ENCODE peak calls at places on chromosomes 13 and 19, in six cellular contexts. X is A549, B is K562, E is endothelial cell of umbilical vein, S is GM12878, O is HepG2. T is an unnamed sample.

GRCh38 chr19:5481957-5482356 is 26.7 kb downstream of the ZNRF4 start:
- DNase-seq in S (no peak), E (no peak), O (no peak), X (no peak), B (no peak), T (no peak)

GRCh38 chr13:22980936-22981335 is 199.8 kb upstream of the SGCG start:
- DNase-seq in B (no peak), E (no peak), O (no peak), S (no peak), X (no peak), T (no peak)

GRCh38 chr13:114143806-114144605 is 11.6 kb upstream of the RASA3 start:
- DNase-seq in E (no peak), O (peak), B (peak), X (peak), S (no peak), T (peak)

GRCh38 chr19:55075366-55075998 is at the start of gene EPS8L1:
- DNase-seq in X (no peak), S (no peak), B (no peak), E (no peak), O (no peak), T (peak)

GRCh38 chr19:10045371-10045770 is 32.1 kb downstream of the RDH8 start:
- DNase-seq in B (peak), X (no peak), E (no peak), S (no peak), O (no peak), T (peak)

GRCh38 chr13:88248393-88248792 is 577.2 kb downstream of the SLITRK5 start:
- DNase-seq in E (no peak), B (no peak), S (no peak), O (no peak), X (no peak), T (no peak)

GRCh38 chr19:18414504-18415176 is 4.6 kb upstream of the SSBP4 start:
- DNase-seq in S (no peak), O (no peak), E (no peak), B (peak), X (no peak), T (peak)

GRCh38 chr13:28539625-28540286 is 44.8 kb upstream of the FLT1 start:
- DNase-seq in O (no peak), B (no peak), S (no peak), E (no peak), X (no peak), T (no peak)

GRCh38 chr13:46386996-46387851 is at the start of gene RUBCNL:
- DNase-seq in S (no peak), X (no peak), O (no peak), B (no peak), E (no peak), T (peak)

GRCh38 chr19:18785179-18786124 is 5.7 kb downstream of the COMP start:
- DNase-seq in S (no peak), E (peak), O (peak), X (peak), B (peak), T (peak)

GRCh38 chr13:80040219-80040976 is 300.5 kb downstream of the SPRY2 start:
- DNase-seq in X (peak), S (no peak), B (no peak), O (no peak), E (peak), T (no peak)

GRCh38 chr13:50428183-50428877 is 413.1 kb downstream of the KCNRG start:
- DNase-seq in O (no peak), S (no peak), E (no peak), B (no peak), X (no peak), T (no peak)

GRCh38 chr13:74795526-74795925 is 661.3 kb upstream of the KLF12 start:
- DNase-seq in O (no peak), X (no peak), B (no peak), S (no peak), E (no peak), T (no peak)

GRCh38 chr13:34364633-34365032 is 546.7 kb downstream of the RFC3 start:
- DNase-seq in X (no peak), E (no peak), B (no peak), S (no peak), O (no peak), T (no peak)

GRCh38 chr13:54852831-54853230 is 1824.2 kb downstream of the OLFM4 start:
- DNase-seq in X (no peak), B (no peak), O (no peak), S (no peak), E (no peak), T (peak)

GRCh38 chr13:43153436-43154082 is 130.2 kb downstream of the DNAJC15 start:
- DNase-seq in O (no peak), X (peak), B (no peak), S (no peak), E (no peak), T (no peak)

GRCh38 chr13:76928456-76928855 is 19.9 kb upstream of the ACOD1 start:
- DNase-seq in B (no peak), S (no peak), E (no peak), O (no peak), X (no peak), T (no peak)

GRCh38 chr19:3721900-3722442 is 13.8 kb downstream of the TJP3 start:
- DNase-seq in S (no peak), X (no peak), O (no peak), B (no peak), E (no peak), T (no peak)

GRCh38 chr13:23639672-23640275 is 69.6 kb downstream of the TNFRSF19 start:
- DNase-seq in X (no peak), O (no peak), B (no peak), E (no peak), S (no peak), T (no peak)

GRCh38 chr19:57746580-57747471 is at the start of gene ZNF776:
- DNase-seq in E (peak), O (peak), X (peak), S (peak), B (peak), T (peak)

DNA sequence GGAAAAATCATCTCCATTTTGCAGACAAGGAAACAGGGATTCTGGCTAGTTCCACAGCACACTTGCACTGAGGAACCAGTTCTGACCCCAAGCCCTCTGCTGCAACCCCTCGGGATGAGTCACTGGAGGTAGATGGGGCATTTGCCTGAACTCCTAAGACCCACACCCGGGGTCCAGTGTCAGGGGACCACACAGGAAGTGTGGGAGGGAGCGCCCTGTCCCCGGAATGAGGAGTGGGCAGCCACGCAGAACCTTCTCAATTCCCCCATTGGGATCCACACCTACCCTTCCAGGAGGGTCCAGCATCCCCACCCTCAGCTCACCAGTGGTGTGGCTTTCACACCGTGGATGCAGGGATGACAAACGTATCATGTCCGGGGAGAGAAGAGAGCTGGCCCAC is 62.7 kb downstream of the TSHZ3 start:
- DNase-seq in S (no peak), B (no peak), E (no peak), X (no peak), O (no peak), T (no peak)
- H3K4me3 ChIP-seq in S (no peak), B (no peak), E (no peak), X (no peak), O (no peak), T (no peak)

DNA sequence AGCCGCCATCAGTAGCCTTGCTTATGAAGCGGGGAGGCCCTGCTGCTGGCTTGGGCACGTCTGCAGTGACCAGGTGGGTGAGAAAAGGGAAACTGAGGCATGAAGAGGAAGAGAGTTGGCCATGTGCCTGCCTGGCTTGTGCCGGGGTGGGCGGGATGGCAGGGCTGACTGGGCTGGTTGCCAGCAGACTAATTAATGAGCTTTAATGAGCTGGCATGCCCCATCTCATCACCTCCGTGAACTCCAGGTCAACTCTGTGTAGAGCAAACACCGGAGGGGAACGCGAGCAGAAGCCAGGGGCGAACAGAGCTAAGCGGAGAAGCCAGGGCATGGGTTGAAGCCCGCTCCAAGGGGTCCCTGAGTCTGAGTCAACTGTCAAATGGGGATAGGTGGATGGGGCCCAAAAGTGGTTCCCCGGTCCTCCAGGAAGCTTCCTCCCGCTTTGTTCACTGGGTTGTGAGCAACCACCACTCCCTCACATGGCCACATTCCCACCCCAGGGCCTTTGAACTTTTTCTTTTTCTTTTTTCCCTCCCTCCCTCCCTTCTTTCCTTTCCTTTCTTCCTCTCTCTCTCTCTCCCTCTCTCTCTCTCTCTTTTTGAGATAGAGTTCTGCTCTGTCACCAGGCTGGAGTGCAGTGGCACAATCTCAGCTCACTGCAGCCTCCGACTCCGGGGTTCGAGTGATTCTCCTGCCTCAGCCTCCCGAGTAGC is 8.7 kb downstream of the NR2F6 start:
- DNase-seq in X (no peak), O (no peak), B (no peak), E (no peak), S (no peak), T (no peak)
- TF ChIP-seq MYC in X (no peak), O (no peak), B (no peak), E (no peak), S (no peak), T (no peak)

GRCh38 chr19:46297700-46298476 is 1.0 kb downstream of the HIF3A start:
- DNase-seq in E (peak), X (no peak), B (peak), O (no peak), S (no peak), T (no peak)
- TF ChIP-seq POLR2A in E (no peak), X (no peak), B (no peak), O (no peak), S (no peak), T (no peak)

GRCh38 chr13:32840113-32840512 is 176.1 kb upstream of the KL start:
- DNase-seq in E (no peak), S (no peak), B (no peak), O (no peak), X (no peak), T (no peak)

GRCh38 chr13:32838985-32839384 is 177.2 kb upstream of the KL start:
- DNase-seq in X (no peak), B (no peak), E (no peak), S (no peak), O (peak), T (no peak)

GRCh38 chr13:32837307-32837972 is 178.8 kb upstream of the KL start:
- DNase-seq in S (no peak), B (no peak), X (no peak), E (no peak), O (no peak), T (no peak)

GRCh38 chr13:32840840-32841713 is 175.1 kb upstream of the KL start:
- DNase-seq in X (no peak), B (no peak), E (no peak), O (no peak), S (peak), T (no peak)

DNA sequence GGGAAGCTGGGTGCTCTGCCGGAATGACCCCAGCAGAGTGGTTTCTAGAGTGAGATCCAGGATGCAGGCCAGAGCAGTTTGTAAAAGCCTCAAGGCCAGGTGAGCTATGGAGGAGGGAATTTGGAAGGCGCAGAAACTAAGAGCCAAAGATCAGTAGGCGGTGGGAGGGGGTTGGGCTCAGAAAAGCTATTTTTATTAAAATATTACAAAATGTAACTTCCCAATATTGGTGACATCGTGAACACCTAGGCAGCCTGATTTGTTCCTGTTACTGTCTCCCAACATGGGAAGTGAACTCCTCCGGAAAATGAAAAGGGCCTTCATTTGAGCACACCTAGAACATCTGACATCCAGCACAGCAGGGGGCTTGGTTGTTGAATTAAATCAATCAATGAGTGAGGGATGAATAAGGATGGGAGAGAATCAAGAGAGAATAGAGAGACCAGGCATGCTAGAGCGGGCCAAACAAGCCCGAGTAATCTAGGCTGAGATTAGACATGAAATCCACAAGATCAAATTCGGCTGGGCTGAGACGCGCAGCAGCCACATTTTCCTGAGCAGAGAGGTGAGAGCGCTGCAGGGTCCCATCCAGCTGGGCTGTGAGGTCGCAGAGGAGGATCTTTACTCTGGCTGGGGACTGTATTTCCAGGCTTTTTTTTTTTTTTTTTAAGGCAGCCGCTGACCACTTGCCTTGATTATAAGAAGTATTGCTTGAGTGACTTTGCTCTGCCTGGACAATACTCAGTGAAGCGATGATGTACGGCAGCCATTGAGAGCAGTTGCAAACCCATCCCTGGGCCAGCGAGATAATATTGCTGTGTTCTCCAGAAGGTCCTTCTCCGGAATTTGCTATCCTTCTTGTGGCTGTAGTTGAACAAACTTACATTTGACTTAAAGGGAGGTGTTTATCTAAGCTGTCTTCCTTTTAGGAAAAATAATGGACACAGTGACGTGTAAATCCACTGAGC is 178.0 kb upstream of the KL start:
- DNase-seq in S (no peak), E (no peak), X (no peak), O (no peak), B (no peak), T (no peak)
- H3K4me3 ChIP-seq in S (peak), E (no peak), X (no peak), O (no peak), B (no peak), T (no peak)

GRCh38 chr19:15894359-15894758 is 3.5 kb downstream of the CYP4F2 start:
- DNase-seq in B (no peak), S (no peak), E (no peak), O (no peak), X (no peak), T (no peak)

GRCh38 chr19:15891434-15891833 is 6.4 kb downstream of the CYP4F2 start:
- DNase-seq in B (no peak), E (no peak), X (no peak), O (no peak), S (no peak), T (no peak)

GRCh38 chr19:15893498-15893897 is 4.4 kb downstream of the CYP4F2 start:
- DNase-seq in O (no peak), X (no peak), S (no peak), B (no peak), E (no peak), T (no peak)

GRCh38 chr19:15895876-15896430 is 1.9 kb downstream of the CYP4F2 start:
- DNase-seq in E (no peak), O (no peak), B (no peak), X (no peak), S (no peak), T (no peak)

DNA sequence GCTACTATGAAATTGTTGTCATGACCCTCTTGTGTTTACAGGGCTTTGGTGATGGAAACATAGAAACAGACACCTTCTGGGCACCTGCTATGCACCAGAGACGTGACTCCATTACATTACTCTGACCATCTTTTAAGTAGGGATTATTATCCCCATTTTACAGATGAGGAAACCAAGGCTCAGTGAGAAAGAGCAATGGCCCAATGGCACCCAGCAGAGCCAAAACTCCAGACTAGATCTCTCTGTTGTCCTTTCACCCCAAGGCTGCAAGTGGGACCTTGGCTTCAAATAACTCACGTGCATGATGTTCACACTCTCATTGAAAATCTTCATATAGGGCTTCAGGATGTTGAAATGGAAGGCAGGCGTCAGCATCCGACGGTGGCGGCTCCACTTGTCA is 5.9 kb downstream of the CYP4F2 start:
- DNase-seq in B (no peak), X (no peak), O (no peak), S (no peak), E (no peak), T (no peak)
- TF ChIP-seq MYC in B (no peak), X (no peak), O (no peak), S (no peak), E (no peak), T (no peak)

DNA sequence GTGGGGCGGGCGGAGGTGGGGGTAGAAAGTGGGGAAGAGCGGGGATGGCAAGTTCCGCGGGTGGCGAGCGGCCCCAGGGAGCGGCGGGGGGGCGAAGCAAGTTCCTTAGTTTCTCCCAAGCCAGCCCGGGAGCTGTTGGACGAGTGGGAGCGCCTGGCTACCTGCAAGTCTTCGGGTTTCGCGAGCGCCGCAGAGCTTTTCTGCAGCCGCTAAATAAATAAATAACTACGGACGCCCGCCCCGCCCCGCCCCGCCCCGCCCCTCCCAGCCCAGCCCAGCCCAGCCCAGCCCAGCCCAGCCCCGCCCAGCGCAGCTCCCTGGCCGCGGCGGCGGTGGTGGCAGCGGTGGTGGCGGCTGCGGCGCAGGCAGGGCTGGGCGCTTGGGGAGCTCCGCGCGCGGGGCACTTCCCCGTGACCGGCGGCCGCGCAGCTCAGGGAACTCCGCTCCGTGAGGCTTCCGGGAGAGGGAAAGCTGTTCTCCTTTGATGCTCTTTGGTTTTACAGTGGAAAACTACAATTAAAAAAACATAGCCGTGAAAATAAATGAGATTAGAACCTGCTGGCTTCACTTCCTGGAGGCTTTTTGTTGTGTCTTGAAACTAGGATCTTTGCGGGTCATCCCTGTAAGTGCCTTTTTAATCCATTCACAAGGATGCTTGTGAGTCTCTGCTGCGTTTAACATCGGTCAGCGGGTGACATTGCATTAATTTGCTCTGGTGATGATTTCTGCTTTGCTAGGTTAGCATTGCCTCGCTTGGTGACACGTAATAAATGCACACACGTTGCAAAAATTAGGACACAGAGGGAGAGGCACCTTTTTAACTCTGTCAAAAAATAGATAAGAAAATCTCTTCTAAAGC is at the start of gene UBE2L5:
- DNase-seq in S (no peak), X (peak), E (peak), O (peak), B (peak), T (peak)
- TF ChIP-seq POLR2A in S (peak), X (peak), E (peak), O (no peak), B (no peak), T (peak)

T was measured in NB4.